ENCODE peak calls at places on chromosomes 13 and 19, in six cellular contexts. G is HCT116, Y is GM19239, P is A172, V is midbrain, S is fibroblast of the conjunctiva. O is an unnamed sample.

GRCh38 chr13:34762312-34762711 is 179.8 kb upstream of the NBEA start:
- DNase-seq in G (no peak), Y (no peak), P (no peak), V (no peak), S (no peak), O (no peak)

GRCh38 chr19:10137751-10138682 is 18.3 kb upstream of the EIF3G start:
- DNase-seq in G (no peak), Y (no peak), P (no peak), V (peak; percentile 55), S (no peak), O (no peak)

GRCh38 chr13:45084515-45084914 is 35.8 kb upstream of the GTF2F2 start:
- DNase-seq in G (no peak), Y (no peak), P (no peak), V (no peak), S (no peak), O (no peak)

GRCh38 chr13:113360446-113360845 is 3.5 kb downstream of the GRTP1 start:
- DNase-seq in G (no peak), Y (no peak), P (no peak), V (no peak), S (no peak), O (no peak)

GRCh38 chr13:97226013-97226412 is 3.9 kb downstream of the MBNL2 start:
- DNase-seq in G (no peak), Y (no peak), P (no peak), V (no peak), S (no peak), O (no peak)

GRCh38 chr13:110644892-110645521 is 29.7 kb downstream of the NAXD start:
- DNase-seq in G (no peak), Y (peak; percentile 78), P (peak; percentile 46), V (peak; percentile 54), S (peak; percentile 55), O (peak; percentile 59)

GRCh38 chr19:28608292-28608691 is 604.7 kb downstream of the UQCRFS1 start:
- DNase-seq in G (no peak), Y (no peak), P (no peak), V (no peak), S (no peak), O (no peak)

GRCh38 chr13:77537302-77537919 is 1.9 kb downstream of the SCEL start:
- DNase-seq in G (no peak), Y (no peak), P (no peak), V (no peak), S (no peak), O (no peak)

GRCh38 chr13:112959206-112959605 is 9.8 kb upstream of the MCF2L start:
- DNase-seq in G (no peak), Y (no peak), P (no peak), V (peak; percentile 53), S (no peak), O (no peak)

GRCh38 chr19:32599736-32600157 is 18.8 kb downstream of the PDCD5 start:
- DNase-seq in G (peak; percentile 55), Y (peak; percentile 56), P (peak; percentile 76), V (peak; percentile 33), S (peak; percentile 56), O (peak; percentile 76)

GRCh38 chr13:109415057-109415456 is 371.3 kb downstream of the IRS2 start:
- DNase-seq in G (no peak), Y (no peak), P (no peak), V (no peak), S (no peak), O (no peak)

GRCh38 chr19:10988921-10989320 is 28.1 kb downstream of the SMARCA4 start:
- DNase-seq in G (no peak), Y (no peak), P (no peak), V (no peak), S (no peak), O (no peak)

GRCh38 chr13:72953391-72953960 is 105.3 kb upstream of the KLF5 start:
- DNase-seq in G (no peak), Y (no peak), P (no peak), V (no peak), S (no peak), O (no peak)

GRCh38 chr19:56547535-56547934 is 8.8 kb downstream of the ZFP28 start:
- DNase-seq in G (no peak), Y (no peak), P (no peak), V (no peak), S (no peak), O (no peak)